ENCODE peak calls at places on chromosomes 4 and X, in nine cellular contexts. Y, U, R, I, C, F, J, V and T are unnamed samples.
A peak's percentile ranks its signal among the peaks of the same experiment; 100 is the strongest.

GRCh38 chrX:32137525-32137924 is 1065.7 kb upstream of the FTHL17 start:
- DNase-seq in Y (no peak), U (no peak), R (no peak), I (no peak), C (no peak), F (no peak), J (peak; percentile 28), V (no peak), T (no peak)

GRCh38 chr4:168421671-168422070 is 58.6 kb downstream of the DDX60L start:
- DNase-seq in Y (no peak), U (peak; percentile 81), R (no peak), I (no peak), C (no peak), F (no peak), J (no peak), V (peak; percentile 4), T (no peak)

GRCh38 chr4:139824882-139825522 is 159.4 kb downstream of the MGST2 start:
- DNase-seq in Y (no peak), U (no peak), R (no peak), I (no peak), C (no peak), F (no peak), J (no peak), V (no peak), T (no peak)

GRCh38 chrX:56762707-56763555 is 33.9 kb downstream of the NBDY start:
- DNase-seq in Y (no peak), U (no peak), R (no peak), I (no peak), C (no peak), F (no peak), J (no peak), V (no peak), T (no peak)

GRCh38 chr4:24321151-24321550 is 263.2 kb downstream of the DHX15 start:
- DNase-seq in Y (no peak), U (peak; percentile 52), R (no peak), I (no peak), C (no peak), F (no peak), J (no peak), V (no peak), T (no peak)

GRCh38 chrX:123920065-123920785 is 41.3 kb upstream of the STAG2 start:
- DNase-seq in Y (no peak), U (peak; percentile 81), R (no peak), I (no peak), C (no peak), F (no peak), J (no peak), V (peak; percentile 62), T (no peak)

GRCh38 chr4:39205476-39205875 is 23.1 kb downstream of the WDR19 start:
- DNase-seq in Y (no peak), U (no peak), R (no peak), I (no peak), C (no peak), F (no peak), J (no peak), V (no peak), T (no peak)

GRCh38 chrX:106780664-106781377 is 21.7 kb upstream of the TBC1D8B start:
- DNase-seq in Y (no peak), U (no peak), R (no peak), I (no peak), C (no peak), F (no peak), J (no peak), V (no peak), T (no peak)

GRCh38 chr4:104693601-104694201 is 199.0 kb upstream of the CXXC4 start:
- DNase-seq in Y (no peak), U (peak; percentile 10), R (no peak), I (no peak), C (no peak), F (no peak), J (no peak), V (no peak), T (no peak)

GRCh38 chr4:108155373-108155772 is 13.4 kb downstream of the LEF1 start:
- DNase-seq in Y (no peak), U (peak; percentile 69), R (no peak), I (no peak), C (no peak), F (no peak), J (no peak), V (peak; percentile 3), T (no peak)

GRCh38 chr4:5050520-5050955 is 742 bp upstream of the STK32B start:
- DNase-seq in Y (peak; percentile 64), U (peak; percentile 47), R (no peak), I (no peak), C (no peak), F (peak; percentile 61), J (peak; percentile 47), V (peak; percentile 69), T (peak; percentile 76)

GRCh38 chr4:128332086-128332485 is 44.5 kb upstream of the PGRMC2 start:
- DNase-seq in Y (no peak), U (no peak), R (no peak), I (no peak), C (no peak), F (no peak), J (no peak), V (no peak), T (no peak)

GRCh38 chrX:153499258-153499657 is 4.5 kb downstream of the BGN start:
- DNase-seq in Y (no peak), U (no peak), R (no peak), I (no peak), C (no peak), F (no peak), J (no peak), V (no peak), T (no peak)

GRCh38 chr4:105503484-105503883 is 29.6 kb upstream of the PPA2 start:
- DNase-seq in Y (no peak), U (no peak), R (no peak), I (no peak), C (no peak), F (no peak), J (no peak), V (no peak), T (no peak)

GRCh38 chr4:12846368-12846767 is 637.8 kb downstream of the RAB28 start:
- DNase-seq in Y (no peak), U (peak; percentile 1), R (no peak), I (no peak), C (no peak), F (no peak), J (no peak), V (peak; percentile 75), T (no peak)

GRCh38 chr4:90099795-90100194 is 27.4 kb upstream of the CCSER1 start:
- DNase-seq in Y (no peak), U (peak; percentile 81), R (no peak), I (no peak), C (no peak), F (no peak), J (no peak), V (peak; percentile 8), T (no peak)

GRCh38 chr4:8616831-8617230 is 24.3 kb downstream of the CPZ start:
- DNase-seq in Y (no peak), U (no peak), R (no peak), I (no peak), C (no peak), F (no peak), J (no peak), V (no peak), T (no peak)

GRCh38 chr4:118076958-118077766 is 42.9 kb downstream of the NDST3 start:
- DNase-seq in Y (no peak), U (peak; percentile 37), R (no peak), I (no peak), C (no peak), F (peak; percentile 27), J (no peak), V (peak; percentile 33), T (no peak)

GRCh38 chr4:87050596-87050995 is 115.8 kb downstream of the AFF1 start:
- DNase-seq in Y (no peak), U (no peak), R (no peak), I (no peak), C (no peak), F (no peak), J (no peak), V (no peak), T (no peak)

GRCh38 chr4:184898793-184899192 is 73.0 kb upstream of the ACSL1 start:
- DNase-seq in Y (no peak), U (no peak), R (no peak), I (no peak), C (no peak), F (no peak), J (no peak), V (no peak), T (no peak)

GRCh38 chrX:98379134-98379533 is 1495.4 kb downstream of the RPA4 start:
- DNase-seq in Y (no peak), U (peak; percentile 3), R (no peak), I (no peak), C (no peak), F (no peak), J (no peak), V (peak; percentile 0), T (no peak)

GRCh38 chrX:153523269-153523668 is 5.8 kb downstream of the ATP2B3 start:
- DNase-seq in Y (no peak), U (no peak), R (no peak), I (no peak), C (no peak), F (no peak), J (no peak), V (no peak), T (no peak)